ENCODE peak calls at places on chromosomes 2 and 18, in five cellular contexts. E is upper lobe of left lung, Y is IMR-90, L is ovary, I is GM12891. G is an unnamed sample.

GRCh38 chr2:400988-401679 is 113.2 kb upstream of the ALKAL2 start:
- DNase-seq in E (no peak), Y (no peak), L (no peak), I (no peak), G (no peak)

GRCh38 chr2:44744961-44745360 is 196.5 kb upstream of the SIX3 start:
- DNase-seq in E (no peak), Y (no peak), L (no peak), I (no peak), G (no peak)

GRCh38 chr2:240593026-240593702 is 6.6 kb downstream of the CAPN10 start:
- DNase-seq in E (no peak), Y (no peak), L (no peak), I (no peak), G (no peak)

GRCh38 chr2:101883860-101884259 is 107.9 kb upstream of the IL1R2 start:
- DNase-seq in E (no peak), Y (peak; percentile 59), L (no peak), I (peak; percentile 8), G (peak; percentile 21)

GRCh38 chr2:119387381-119388129 is 20.8 kb downstream of the DBI start:
- DNase-seq in E (peak; percentile 86), Y (peak; percentile 20), L (peak; percentile 46), I (no peak), G (no peak)

GRCh38 chr2:240595381-240596079 is 9.0 kb downstream of the CAPN10 start:
- DNase-seq in E (no peak), Y (no peak), L (peak; percentile 26), I (peak; percentile 75), G (peak; percentile 59)

GRCh38 chr2:20637147-20637546 is 13.8 kb downstream of the HS1BP3 start:
- DNase-seq in E (no peak), Y (no peak), L (no peak), I (no peak), G (no peak)

GRCh38 chr2:183059561-183059960 is 19.0 kb upstream of the DUSP19 start:
- DNase-seq in E (no peak), Y (peak; percentile 89), L (no peak), I (no peak), G (peak; percentile 48)

GRCh38 chr2:221100467-221101089 is 471.5 kb downstream of the EPHA4 start:
- DNase-seq in E (no peak), Y (no peak), L (no peak), I (no peak), G (no peak)

GRCh38 chr2:3488768-3489448 is 30.4 kb downstream of the ADI1 start:
- DNase-seq in E (peak; percentile 19), Y (no peak), L (no peak), I (no peak), G (no peak)

GRCh38 chr2:36618381-36618780 is 20.4 kb upstream of the FEZ2 start:
- DNase-seq in E (peak; percentile 41), Y (peak; percentile 82), L (no peak), I (no peak), G (peak; percentile 57)

GRCh38 chr2:233817305-233817980 is 36.9 kb downstream of the HJURP start:
- DNase-seq in E (peak; percentile 13), Y (peak; percentile 20), L (no peak), I (no peak), G (no peak)

GRCh38 chr18:3209859-3210569 is 9.8 kb downstream of the MYOM1 start:
- DNase-seq in E (no peak), Y (no peak), L (no peak), I (no peak), G (no peak)

GRCh38 chr18:49238433-49239042 is 221.9 kb downstream of the DYM start:
- DNase-seq in E (no peak), Y (peak; percentile 51), L (no peak), I (no peak), G (no peak)

GRCh38 chr2:7324706-7325105 is 407.5 kb downstream of the RNF144A start:
- DNase-seq in E (no peak), Y (no peak), L (no peak), I (no peak), G (no peak)

GRCh38 chr2:157822993-157823392 is 53.1 kb downstream of the ACVR1 start:
- DNase-seq in E (no peak), Y (peak; percentile 83), L (no peak), I (no peak), G (no peak)

GRCh38 chr2:189851174-189851826 is 67.0 kb downstream of the PMS1 start:
- DNase-seq in E (no peak), Y (no peak), L (no peak), I (no peak), G (no peak)

GRCh38 chr2:26299488-26300092 is 46.4 kb upstream of the SELENOI start:
- DNase-seq in E (peak; percentile 53), Y (peak; percentile 68), L (peak; percentile 48), I (no peak), G (no peak)

GRCh38 chr2:58870704-58871103 is 629.6 kb upstream of the FANCL start:
- DNase-seq in E (no peak), Y (peak; percentile 2), L (no peak), I (no peak), G (peak; percentile 0)

GRCh38 chr2:190664240-190664639 is 15.4 kb downstream of the NAB1 start:
- DNase-seq in E (no peak), Y (peak; percentile 76), L (no peak), I (no peak), G (no peak)

GRCh38 chr2:9555338-9556120 is at the start of gene ADAM17:
- DNase-seq in E (peak; percentile 99), Y (peak; percentile 95), L (peak; percentile 96), I (peak; percentile 76), G (peak; percentile 72)
- TF ChIP-seq POLR2A in E (peak; percentile 93), Y (peak; percentile 93), L (peak; percentile 94), I (peak; percentile 81), G (peak; percentile 81)

GRCh38 chr2:23940262-23940975 is at the start of gene UBXN2A:
- DNase-seq in E (peak; percentile 80), Y (peak; percentile 77), L (peak; percentile 86), I (peak; percentile 79), G (peak; percentile 71)
- TF ChIP-seq POLR2A in E (peak; percentile 50), Y (no peak), L (peak; percentile 78), I (peak; percentile 62), G (peak; percentile 50)

GRCh38 chr2:135050132-135050531 is 2.0 kb upstream of the RAB3GAP1 start:
- DNase-seq in E (no peak), Y (no peak), L (no peak), I (no peak), G (no peak)

GRCh38 chr2:135052997-135053474 is 944 bp downstream of the RAB3GAP1 start:
- DNase-seq in E (no peak), Y (no peak), L (no peak), I (no peak), G (no peak)

GRCh38 chr2:135050684-135051083 is 1.4 kb upstream of the RAB3GAP1 start:
- DNase-seq in E (no peak), Y (no peak), L (no peak), I (no peak), G (no peak)

GRCh38 chr2:135055182-135055786 is 3.2 kb downstream of the RAB3GAP1 start:
- DNase-seq in E (peak; percentile 55), Y (peak; percentile 81), L (no peak), I (no peak), G (no peak)

GRCh38 chr2:135052042-135052876 is at the start of gene RAB3GAP1:
- DNase-seq in E (peak; percentile 87), Y (peak; percentile 83), L (peak; percentile 70), I (peak; percentile 78), G (peak; percentile 79)
- TF ChIP-seq POLR2A in E (no peak), Y (peak; percentile 94), L (peak; percentile 46), I (peak; percentile 96), G (peak; percentile 65)

DNA sequence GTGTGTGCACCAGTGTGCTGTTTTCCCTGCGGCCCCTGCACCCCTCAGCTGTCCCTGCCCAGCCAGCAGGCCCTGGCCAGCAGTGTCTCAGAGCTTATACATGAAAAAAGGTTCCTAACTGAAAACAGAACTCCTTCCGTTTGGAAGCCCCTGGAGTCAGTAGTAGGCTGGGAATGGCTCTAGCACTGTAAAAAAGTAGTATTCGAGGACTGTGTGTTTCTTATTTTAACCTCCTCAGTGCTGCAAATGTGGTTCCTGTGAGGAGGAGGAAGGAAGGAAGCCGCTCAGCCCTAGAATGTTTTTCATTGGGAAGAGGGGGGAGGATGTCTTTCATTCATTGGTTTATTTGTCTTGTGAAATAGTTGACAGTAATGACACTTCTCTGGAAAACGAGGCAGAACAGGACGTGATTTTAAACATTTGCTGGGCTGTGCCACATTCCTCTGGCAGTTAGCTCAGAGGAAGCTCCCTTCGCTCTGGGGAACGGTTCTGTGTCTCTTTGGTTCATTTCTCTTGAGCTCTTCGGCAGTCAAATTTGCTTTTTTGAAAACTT is 103.5 kb downstream of the SPTBN1 start:
- DNase-seq in E (peak; percentile 54), Y (peak; percentile 87), L (no peak), I (no peak), G (peak; percentile 71)
- TF ChIP-seq POLR2A in E (peak; percentile 33), Y (peak; percentile 80), L (no peak), I (no peak), G (no peak)

DNA sequence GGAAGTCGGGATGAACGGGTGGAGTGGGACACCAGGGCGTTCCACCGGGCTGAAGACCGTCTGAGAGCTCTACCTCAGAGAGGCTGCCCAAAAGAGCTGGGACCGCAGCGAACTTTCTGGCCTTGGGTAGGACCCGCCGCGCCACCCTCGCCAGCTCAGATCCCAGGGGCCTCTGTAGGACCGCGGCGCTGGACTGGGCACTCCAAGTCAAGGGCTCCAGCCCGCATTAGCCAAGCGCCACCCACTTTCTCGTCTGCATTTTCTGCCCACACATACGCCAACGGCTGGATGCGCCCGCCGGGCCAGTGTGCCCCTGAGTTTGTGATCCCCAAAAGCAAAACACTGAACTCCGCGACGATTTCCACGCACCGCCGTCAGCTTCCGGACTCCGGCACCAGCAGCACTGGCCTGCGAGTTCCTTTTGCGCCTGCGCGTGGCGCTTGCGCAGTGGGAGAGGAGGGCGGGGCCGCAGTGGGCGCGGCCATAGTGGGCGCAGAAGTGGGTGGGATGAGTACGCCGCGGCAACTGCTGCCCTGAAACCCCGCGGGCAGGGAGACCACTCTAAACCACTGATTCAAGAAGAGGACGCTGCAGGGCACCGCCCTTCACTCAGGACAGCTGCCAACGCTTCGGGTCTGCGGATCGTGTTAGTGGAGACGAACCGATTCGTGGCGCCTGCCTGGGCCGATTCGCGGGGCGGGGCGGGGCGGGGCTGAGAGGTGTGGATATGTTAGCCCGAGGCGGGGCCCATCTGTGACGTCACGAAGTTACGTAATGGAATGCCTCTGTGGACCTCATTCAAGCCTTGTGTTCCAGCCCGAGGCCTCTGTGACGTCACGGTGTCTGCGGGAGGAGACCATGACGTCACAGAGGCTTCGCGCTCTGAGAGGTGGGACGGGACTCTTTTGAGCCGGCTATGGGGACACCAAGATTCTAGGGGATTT is 10.5 kb downstream of the OSR1 start:
- DNase-seq in E (peak; percentile 98), Y (peak; percentile 98), L (peak; percentile 99), I (peak; percentile 94), G (peak; percentile 99)
- TF ChIP-seq POLR2A in E (peak; percentile 93), Y (peak; percentile 94), L (peak; percentile 98), I (peak; percentile 95), G (peak; percentile 95)